ENCODE peak calls at places on chromosomes 11 and 22, in four cellular contexts. O is lung, G is GM12864, I is Calu3. J is an unnamed sample.

GRCh38 chr11:119316729-119317591 is at the start of gene MCAM:
- DNase-seq in G (no peak), I (no peak), O (no peak), J (no peak)

GRCh38 chr11:33930317-33931021 is 38.6 kb upstream of the LMO2 start:
- DNase-seq in I (no peak), O (peak; percentile 38), G (no peak), J (no peak)

GRCh38 chr22:20551805-20552449 is 44.5 kb downstream of the MED15 start:
- DNase-seq in O (no peak), I (no peak), G (no peak), J (no peak)

GRCh38 chr11:75476716-75477613 is 44.0 kb upstream of the KLHL35 start:
- DNase-seq in I (no peak), O (no peak), G (no peak), J (no peak)

GRCh38 chr11:85961930-85962363 is 106.8 kb downstream of the CCDC83 start:
- DNase-seq in I (no peak), G (no peak), O (no peak), J (no peak)

GRCh38 chr11:124934862-124935547 is 842 bp downstream of the HEPACAM start:
- DNase-seq in I (no peak), G (no peak), O (no peak), J (no peak)

GRCh38 chr11:36738292-36738861 is 140.3 kb upstream of the RAG2 start:
- DNase-seq in G (no peak), O (no peak), I (no peak), J (no peak)

GRCh38 chr11:14109742-14110141 is 147.2 kb downstream of the SPON1 start:
- DNase-seq in O (no peak), G (no peak), I (no peak), J (no peak)

GRCh38 chr11:28529540-28530410 is 421.6 kb downstream of the METTL15 start:
- DNase-seq in G (peak; percentile 2), I (peak; percentile 22), O (no peak), J (no peak)

GRCh38 chr11:121191787-121192186 is 90.7 kb downstream of the TECTA start:
- DNase-seq in I (no peak), G (no peak), O (no peak), J (no peak)

GRCh38 chr11:116357769-116358544 is 414.8 kb downstream of the BUD13 start:
- DNase-seq in I (no peak), O (no peak), G (no peak), J (peak; percentile 32)

GRCh38 chr11:65851083-65851579 is 6.8 kb downstream of the CFL1 start:
- DNase-seq in I (no peak), O (no peak), G (no peak), J (no peak)

GRCh38 chr11:62238151-62238550 is 3.9 kb upstream of the SCGB1D2 start:
- DNase-seq in O (no peak), G (no peak), I (no peak), J (no peak)

GRCh38 chr22:36365020-36365411 is 22.8 kb downstream of the MYH9 start:
- DNase-seq in O (no peak), G (no peak), I (peak; percentile 78), J (no peak)

GRCh38 chr11:77322506-77322905 is 21.0 kb upstream of the GDPD4 start:
- DNase-seq in G (no peak), O (peak; percentile 32), I (no peak), J (no peak)

GRCh38 chr11:46363455-46363920 is 16.2 kb downstream of the DGKZ start:
- DNase-seq in O (no peak), G (no peak), I (peak; percentile 93), J (no peak)

GRCh38 chr11:96116341-96116740 is 192.4 kb upstream of the MTMR2 start:
- DNase-seq in G (no peak), I (no peak), O (no peak), J (no peak)

GRCh38 chr11:7600205-7600775 is 73.0 kb downstream of the CYB5R2 start:
- DNase-seq in I (peak; percentile 68), O (peak; percentile 87), G (no peak), J (no peak)

GRCh38 chr22:27405672-27406388 is 395.7 kb downstream of the MN1 start:
- DNase-seq in I (peak; percentile 84), G (no peak), O (peak; percentile 31), J (peak; percentile 56)

GRCh38 chr22:35140879-35141745 is 75.2 kb downstream of the ISX start:
- DNase-seq in I (peak; percentile 23), O (no peak), G (no peak), J (peak; percentile 42)

GRCh38 chr11:114818382-114818781 is 140.1 kb downstream of the NXPE2 start:
- DNase-seq in O (no peak), I (no peak), G (no peak), J (no peak)

GRCh38 chr11:57349491-57350274 is 11.5 kb downstream of the P2RX3 start:
- DNase-seq in O (peak; percentile 67), I (peak; percentile 71), G (no peak), J (peak; percentile 58)

GRCh38 chr11:77249427-77249826 is 52.1 kb downstream of the GDPD4 start:
- DNase-seq in G (no peak), I (no peak), O (no peak), J (no peak)

GRCh38 chr11:110349109-110349996 is 52.9 kb upstream of the RDX start:
- DNase-seq in G (peak; percentile 73), I (no peak), O (no peak), J (no peak)

GRCh38 chr11:30876228-30876627 is 290.1 kb upstream of the MPPED2 start:
- DNase-seq in O (no peak), I (no peak), G (no peak), J (no peak)

GRCh38 chr11:34449013-34449412 is 10.3 kb downstream of the CAT start:
- DNase-seq in I (no peak), O (no peak), G (no peak), J (no peak)

GRCh38 chr11:121293276-121293569 is 652 bp downstream of the SC5D start:
- DNase-seq in I (no peak), O (no peak), G (no peak), J (no peak)

GRCh38 chr11:105130189-105130813 is 9.3 kb downstream of the CARD18 start:
- DNase-seq in O (no peak), I (no peak), G (no peak), J (no peak)

GRCh38 chr22:47486569-47487312 is 724.3 kb downstream of the TBC1D22A start:
- DNase-seq in I (peak; percentile 9), G (no peak), O (no peak), J (no peak)

GRCh38 chr22:26751217-26751616 is 93.8 kb downstream of the MIAT start:
- DNase-seq in I (no peak), O (no peak), G (no peak), J (no peak)

GRCh38 chr11:44357734-44358133 is 47.8 kb upstream of the ALX4 start:
- DNase-seq in O (no peak), G (no peak), I (no peak), J (no peak)

GRCh38 chr11:8765294-8765693 is 82.7 kb downstream of the RPL27A start:
- DNase-seq in I (no peak), O (no peak), G (no peak), J (no peak)

GRCh38 chr11:111510311-111510710 is 1.9 kb downstream of the BTG4 start:
- DNase-seq in O (no peak), G (no peak), I (no peak), J (no peak)

GRCh38 chr11:111515591-111515990 is 1.0 kb downstream of the HOATZ start:
- DNase-seq in G (no peak), I (no peak), O (no peak), J (no peak)

GRCh38 chr11:111513240-111513605 is 1.0 kb upstream of the BTG4 start:
- DNase-seq in O (no peak), G (no peak), I (no peak), J (no peak)

GRCh38 chr11:111512296-111513239 is at the start of gene BTG4:
- DNase-seq in I (peak; percentile 15), O (no peak), G (no peak), J (peak; percentile 47)

GRCh38 chr11:111514216-111515031 is at the start of gene HOATZ:
- DNase-seq in I (no peak), O (no peak), G (no peak), J (peak; percentile 38)
- TF ChIP-seq CTCF in I (no peak), O (no peak), G (no peak), J (no peak)

GRCh38 chr11:12540075-12540685 is 134.0 kb upstream of the TEAD1 start:
- DNase-seq in G (no peak), O (no peak), I (no peak), J (no peak)
- TF ChIP-seq CTCF in G (no peak), O (no peak), I (no peak), J (no peak)

GRCh38 chr11:69892237-69892985 is 73.2 kb upstream of the FGF3 start:
- DNase-seq in I (peak; percentile 34), G (no peak), O (no peak), J (no peak)
- TF ChIP-seq CTCF in I (peak; percentile 14), G (no peak), O (no peak), J (no peak)

GRCh38 chr11:100932474-100933100 is 197.0 kb downstream of the PGR start:
- DNase-seq in G (no peak), O (no peak), I (no peak), J (no peak)
- TF ChIP-seq CTCF in G (peak; percentile 32), O (no peak), I (no peak), J (no peak)

DNA sequence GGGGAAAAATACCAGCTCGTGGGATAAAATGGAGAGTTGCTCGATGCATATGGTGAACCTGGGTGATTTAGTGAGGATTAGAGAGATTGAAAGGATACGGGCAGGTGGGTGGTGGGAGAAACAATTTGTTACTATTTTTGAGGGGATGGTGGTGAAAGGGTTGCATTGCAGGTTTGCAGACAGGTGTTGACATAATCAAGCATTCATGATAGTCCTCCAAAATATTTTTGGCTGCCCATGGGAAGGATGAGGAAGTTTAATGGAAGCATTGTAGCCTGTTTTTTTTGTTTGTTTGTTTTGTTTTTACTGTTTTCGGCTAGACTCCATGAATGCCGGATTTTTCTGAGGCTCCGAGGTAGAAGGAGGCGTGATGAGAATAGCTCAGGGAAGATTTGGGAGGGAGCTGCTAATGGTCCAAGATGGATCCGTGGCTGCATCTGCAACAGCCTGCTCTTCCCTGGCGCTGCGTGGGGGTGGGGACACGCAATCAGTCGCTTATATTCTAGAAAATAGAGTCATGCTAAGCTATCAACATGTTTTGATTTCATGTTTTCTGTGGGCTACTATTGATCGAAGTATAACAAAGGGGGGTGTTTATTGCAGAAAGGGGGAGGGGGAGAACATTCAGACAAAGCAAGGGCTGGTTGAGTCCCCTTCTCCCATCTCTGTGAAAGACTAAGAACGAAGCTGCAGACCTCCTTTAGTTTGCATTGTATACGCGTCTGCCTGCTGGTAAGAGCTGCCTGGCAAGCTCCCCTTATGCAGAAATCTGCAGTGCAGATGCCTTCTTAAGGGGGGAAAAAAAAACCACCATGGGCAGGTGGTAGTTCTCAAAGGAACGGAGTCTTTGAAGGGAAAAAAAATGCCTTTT is 980 bp downstream of the RTN3 start:
- DNase-seq in G (no peak), O (no peak), I (peak; percentile 20), J (no peak)
- TF ChIP-seq CTCF in G (peak; percentile 61), O (no peak), I (peak; percentile 48), J (peak; percentile 29)

GRCh38 chr11:72430743-72431570 is 3.4 kb downstream of the CLPB start:
- DNase-seq in I (peak; percentile 41), G (no peak), O (no peak), J (peak; percentile 42)
- TF ChIP-seq CTCF in I (peak; percentile 70), G (peak; percentile 88), O (peak; percentile 77), J (peak; percentile 60)